ENCODE peak calls at places on chromosomes 3 and 15, in four cellular contexts. One of them, this sample, is unnamed.

GRCh38 chr3:139772539-139773500 is 95.0 kb upstream of the NMNAT3 start:
- DNase-seq in pulmonary artery endothelial cell: no peak
- DNase-seq in cardiac septum: no peak
- DNase-seq in kidney: no peak
- DNase-seq in this sample: no peak

GRCh38 chr15:75192307-75192706 is 9.4 kb upstream of the C15orf39 start:
- DNase-seq in kidney: no peak
- DNase-seq in cardiac septum: no peak
- DNase-seq in pulmonary artery endothelial cell: no peak
- DNase-seq in this sample: no peak

GRCh38 chr3:40800343-40800742 is 275.6 kb downstream of the ZNF621 start:
- DNase-seq in kidney: no peak
- DNase-seq in pulmonary artery endothelial cell: peak; percentile 29
- DNase-seq in cardiac septum: no peak
- DNase-seq in this sample: no peak

GRCh38 chr3:173733029-173733652 is 335.6 kb downstream of the NLGN1 start:
- DNase-seq in kidney: no peak
- DNase-seq in pulmonary artery endothelial cell: no peak
- DNase-seq in cardiac septum: no peak
- DNase-seq in this sample: peak; percentile 56

GRCh38 chr3:63934041-63934440 is 21.9 kb upstream of the SCAANT1 start:
- DNase-seq in kidney: no peak
- DNase-seq in pulmonary artery endothelial cell: no peak
- DNase-seq in cardiac septum: no peak
- DNase-seq in this sample: no peak

GRCh38 chr3:52121459-52121795 is 32.8 kb downstream of the POC1A start:
- DNase-seq in pulmonary artery endothelial cell: no peak
- DNase-seq in cardiac septum: no peak
- DNase-seq in kidney: peak; percentile 47
- DNase-seq in this sample: peak; percentile 49

GRCh38 chr15:45183001-45183400 is 4.8 kb downstream of the SHF start:
- DNase-seq in cardiac septum: no peak
- DNase-seq in pulmonary artery endothelial cell: no peak
- DNase-seq in kidney: no peak
- DNase-seq in this sample: no peak

GRCh38 chr15:63381301-63382192 is at the start of gene CA12:
- DNase-seq in kidney: peak; percentile 84
- DNase-seq in pulmonary artery endothelial cell: no peak
- DNase-seq in cardiac septum: peak; percentile 75
- DNase-seq in this sample: peak; percentile 33

GRCh38 chr3:69865920-69866679 is 126.8 kb downstream of the MITF start:
- DNase-seq in kidney: peak; percentile 80
- DNase-seq in cardiac septum: no peak
- DNase-seq in pulmonary artery endothelial cell: no peak
- DNase-seq in this sample: peak; percentile 20

GRCh38 chr3:13122101-13123055 is 49.1 kb upstream of the IQSEC1 start:
- DNase-seq in kidney: peak; percentile 33
- DNase-seq in cardiac septum: no peak
- DNase-seq in pulmonary artery endothelial cell: no peak
- DNase-seq in this sample: no peak

GRCh38 chr15:101283931-101284330 is 6.6 kb upstream of the SELENOS start:
- DNase-seq in kidney: no peak
- DNase-seq in pulmonary artery endothelial cell: no peak
- DNase-seq in cardiac septum: no peak
- DNase-seq in this sample: peak; percentile 62

GRCh38 chr3:135966349-135966695 is 794 bp downstream of the PPP2R3A start:
- DNase-seq in kidney: no peak
- DNase-seq in cardiac septum: no peak
- DNase-seq in pulmonary artery endothelial cell: no peak
- DNase-seq in this sample: peak; percentile 65

GRCh38 chr3:175238848-175239247 is 379.7 kb downstream of the NAALADL2 start:
- DNase-seq in pulmonary artery endothelial cell: no peak
- DNase-seq in cardiac septum: no peak
- DNase-seq in kidney: no peak
- DNase-seq in this sample: no peak

GRCh38 chr15:80343610-80344009 is 60.6 kb upstream of the ARNT2 start:
- DNase-seq in cardiac septum: no peak
- DNase-seq in pulmonary artery endothelial cell: no peak
- DNase-seq in kidney: peak; percentile 93
- DNase-seq in this sample: no peak

GRCh38 chr15:78929536-78930264 is 15.1 kb downstream of the CTSH start:
- DNase-seq in pulmonary artery endothelial cell: no peak
- DNase-seq in cardiac septum: no peak
- DNase-seq in kidney: no peak
- DNase-seq in this sample: no peak

This sample was measured in testis.